ENCODE peak calls at places on chromosomes 4 and X, in eight cellular contexts. X, E, T, J, H, M, L and V are unnamed samples.

GRCh38 chrX:51795136-51795535 is 51.9 kb downstream of the GSPT2 start:
- DNase-seq in E (no peak), T (no peak), H (no peak), M (no peak), J (no peak), L (no peak), X (no peak), V (no peak)

GRCh38 chr4:64771149-64771548 is 361.9 kb upstream of the TECRL start:
- DNase-seq in J (no peak), E (no peak), T (no peak), M (no peak), L (no peak), H (no peak), X (no peak), V (no peak)

GRCh38 chr4:134934036-134934806 is 732.6 kb upstream of the PABPC4L start:
- DNase-seq in L (no peak), X (no peak), E (no peak), T (no peak), H (no peak), M (no peak), J (no peak), V (no peak)

GRCh38 chrX:151505796-151506195 is 57.7 kb upstream of the PASD1 start:
- DNase-seq in E (no peak), J (peak; percentile 11), X (peak; percentile 1), M (peak; percentile 79), L (peak; percentile 25), T (peak; percentile 8), H (peak; percentile 0), V (peak; percentile 17)

GRCh38 chrX:110803506-110803905 is 7.9 kb upstream of the CHRDL1 start:
- DNase-seq in M (no peak), E (no peak), X (no peak), L (no peak), J (peak; percentile 31), H (no peak), T (peak; percentile 1), V (peak; percentile 28)

GRCh38 chrX:22313757-22314156 is 41.0 kb downstream of the CBLL2 start:
- DNase-seq in E (no peak), H (no peak), J (no peak), M (no peak), T (no peak), X (no peak), L (no peak), V (no peak)

GRCh38 chrX:106774981-106775380 is 27.5 kb upstream of the TBC1D8B start:
- DNase-seq in J (no peak), H (no peak), T (no peak), X (peak; percentile 37), E (no peak), L (no peak), M (no peak), V (no peak)

GRCh38 chr4:155441475-155441874 is 64.7 kb upstream of the MAP9 start:
- DNase-seq in H (no peak), X (no peak), E (no peak), M (no peak), L (no peak), J (no peak), T (no peak), V (no peak)

GRCh38 chr4:188984518-188984917 is 845.3 kb downstream of the TRIML1 start:
- DNase-seq in J (no peak), H (no peak), M (no peak), T (no peak), L (no peak), X (no peak), E (no peak), V (no peak)

GRCh38 chr4:38119663-38120374 is 159.6 kb downstream of the PTTG2 start:
- DNase-seq in J (peak; percentile 83), T (peak; percentile 63), M (no peak), L (peak; percentile 68), X (peak; percentile 87), E (no peak), H (peak; percentile 62), V (peak; percentile 72)

GRCh38 chr4:66691101-66691500 is 854.2 kb downstream of the CENPC start:
- DNase-seq in E (no peak), L (no peak), H (no peak), X (peak; percentile 22), M (peak; percentile 45), T (no peak), J (no peak), V (no peak)

GRCh38 chrX:13283512-13283911 is 36.3 kb downstream of the ATXN3L start:
- DNase-seq in J (no peak), M (peak; percentile 57), T (peak; percentile 62), E (no peak), X (no peak), H (peak; percentile 26), L (no peak), V (no peak)

GRCh38 chrX:16282209-16282608 is 114.9 kb downstream of the MAGEB17 start:
- DNase-seq in L (no peak), M (no peak), X (no peak), H (no peak), J (no peak), E (no peak), T (no peak), V (no peak)

GRCh38 chr4:29058519-29058918 is 1661.7 kb upstream of the PCDH7 start:
- DNase-seq in L (no peak), H (no peak), J (no peak), T (no peak), E (no peak), M (no peak), X (peak; percentile 15), V (no peak)

GRCh38 chr4:82044141-82044993 is 329.4 kb downstream of the HNRNPD start:
- DNase-seq in J (peak; percentile 24), M (peak; percentile 93), X (peak; percentile 31), H (peak; percentile 84), L (peak; percentile 88), E (peak; percentile 73), T (peak; percentile 33), V (peak; percentile 57)
- H3K4me3 ChIP-seq in J (no peak overlapping the region), M (peak overlapping the region; percentile 85), X (peak overlapping the region; percentile 30), H (peak overlapping the region; percentile 49), L (peak overlapping the region; percentile 72), E (peak overlapping the region; percentile 48), T (peak overlapping the region; percentile 48), V (peak overlapping the region; percentile 41)

GRCh38 chr4:48792348-48793006 is 12.4 kb upstream of the FRYL start:
- DNase-seq in E (no peak), J (no peak), X (peak; percentile 52), T (peak; percentile 50), M (no peak), L (no peak), H (peak; percentile 62), V (no peak)
- H3K4me3 ChIP-seq in E (no peak overlapping the region), J (no peak overlapping the region), X (no peak overlapping the region), T (no peak overlapping the region), M (no peak overlapping the region), L (no peak overlapping the region), H (no peak overlapping the region), V (no peak overlapping the region)

GRCh38 chr4:126916626-126917140 is 716.1 kb upstream of the INTU start:
- DNase-seq in E (no peak), T (peak; percentile 95), L (peak; percentile 57), X (peak; percentile 85), M (no peak), H (peak; percentile 78), J (peak; percentile 89), V (peak; percentile 42)
- H3K4me3 ChIP-seq in E (peak overlapping the region; percentile 31), T (peak overlapping the region; percentile 54), L (no peak overlapping the region), X (peak overlapping the region; percentile 33), M (no peak overlapping the region), H (no peak overlapping the region), J (peak overlapping the region; percentile 9), V (no peak overlapping the region)

GRCh38 chr4:8891646-8892555 is 20.3 kb upstream of the HMX1 start:
- DNase-seq in M (peak; percentile 80), J (no peak), E (no peak), T (no peak), H (no peak), X (no peak), L (no peak), V (no peak)
- H3K4me3 ChIP-seq in M (no peak overlapping the region), J (no peak overlapping the region), E (no peak overlapping the region), T (no peak overlapping the region), H (no peak overlapping the region), X (no peak overlapping the region), L (no peak overlapping the region), V (no peak overlapping the region)

GRCh38 chr4:124711469-124712416 is 789 bp downstream of the ANKRD50 start:
- DNase-seq in M (peak; percentile 90), J (peak; percentile 79), H (peak; percentile 81), T (peak; percentile 76), X (peak; percentile 90), E (peak; percentile 75), L (peak; percentile 80), V (peak; percentile 9)
- H3K4me3 ChIP-seq in M (peak overlapping the region; percentile 92), J (peak overlapping the region; percentile 83), H (peak overlapping the region; percentile 78), T (peak overlapping the region; percentile 85), X (peak overlapping the region; percentile 87), E (peak overlapping the region; percentile 98), L (peak overlapping the region; percentile 72), V (peak overlapping the region; percentile 61)